ENCODE peak calls at places on chromosomes 6 and 20, in six cellular contexts. L is nephron progenitor cell; G is psoas muscle; X is osteocyte; M is activated CD8-positive, alpha-beta T cell treated with anti-CD3 and anti-CD28 coated beads for 36 hours; I is HFFc6. F is an unnamed sample.

GRCh38 chr6:132504757-132505156 is 8.2 kb downstream of the STX7 start:
- DNase-seq in L (no peak), G (no peak), X (no peak), M (no peak), I (no peak), F (no peak)

GRCh38 chr6:148999921-149000589 is 253.2 kb downstream of the UST start:
- DNase-seq in L (no peak), G (peak), X (no peak), M (peak), I (peak), F (no peak)

GRCh38 chr6:56677559-56677958 is 34.9 kb upstream of the DST start:
- DNase-seq in L (no peak), G (no peak), X (no peak), M (no peak), I (peak), F (no peak)

GRCh38 chr6:30061766-30062458 is 847 bp downstream of the POLR1H start:
- DNase-seq in L (peak), G (no peak), X (no peak), M (peak), I (no peak), F (no peak)

GRCh38 chr6:292506-293184 is 358 bp downstream of the DUSP22 start:
- DNase-seq in L (peak), G (peak), X (no peak), M (peak), I (peak), F (peak)

GRCh38 chr6:109455161-109455501 is 441 bp downstream of the MICAL1 start:
- DNase-seq in L (peak), G (no peak), X (no peak), M (peak), I (no peak), F (peak)

GRCh38 chr6:38997128-38997761 is 51.3 kb upstream of the GLP1R start:
- DNase-seq in L (peak), G (no peak), X (no peak), M (peak), I (no peak), F (peak)

GRCh38 chr6:35089935-35090505 is 51.1 kb downstream of the TCP11 start:
- DNase-seq in L (no peak), G (no peak), X (peak), M (peak), I (peak), F (peak)

GRCh38 chr6:80217799-80218198 is 111.3 kb downstream of the BCKDHB start:
- DNase-seq in L (no peak), G (no peak), X (no peak), M (no peak), I (no peak), F (no peak)

GRCh38 chr20:47645632-47646031 is 139.6 kb downstream of the SULF2 start:
- DNase-seq in L (no peak), G (no peak), X (no peak), M (no peak), I (no peak), F (no peak)

GRCh38 chr6:169958510-169958909 is 207.1 kb downstream of the ERMARD start:
- DNase-seq in L (no peak), G (no peak), X (no peak), M (no peak), I (no peak), F (no peak)

GRCh38 chr6:169960003-169960344 is 208.6 kb downstream of the ERMARD start:
- DNase-seq in L (no peak), G (no peak), X (peak), M (no peak), I (no peak), F (no peak)

GRCh38 chr6:169960531-169960890 is 209.1 kb downstream of the ERMARD start:
- DNase-seq in L (no peak), G (no peak), X (peak), M (no peak), I (no peak), F (no peak)

GRCh38 chr6:169960891-169961611 is 209.6 kb downstream of the ERMARD start:
- DNase-seq in L (no peak), G (no peak), X (peak), M (no peak), I (no peak), F (no peak)

DNA sequence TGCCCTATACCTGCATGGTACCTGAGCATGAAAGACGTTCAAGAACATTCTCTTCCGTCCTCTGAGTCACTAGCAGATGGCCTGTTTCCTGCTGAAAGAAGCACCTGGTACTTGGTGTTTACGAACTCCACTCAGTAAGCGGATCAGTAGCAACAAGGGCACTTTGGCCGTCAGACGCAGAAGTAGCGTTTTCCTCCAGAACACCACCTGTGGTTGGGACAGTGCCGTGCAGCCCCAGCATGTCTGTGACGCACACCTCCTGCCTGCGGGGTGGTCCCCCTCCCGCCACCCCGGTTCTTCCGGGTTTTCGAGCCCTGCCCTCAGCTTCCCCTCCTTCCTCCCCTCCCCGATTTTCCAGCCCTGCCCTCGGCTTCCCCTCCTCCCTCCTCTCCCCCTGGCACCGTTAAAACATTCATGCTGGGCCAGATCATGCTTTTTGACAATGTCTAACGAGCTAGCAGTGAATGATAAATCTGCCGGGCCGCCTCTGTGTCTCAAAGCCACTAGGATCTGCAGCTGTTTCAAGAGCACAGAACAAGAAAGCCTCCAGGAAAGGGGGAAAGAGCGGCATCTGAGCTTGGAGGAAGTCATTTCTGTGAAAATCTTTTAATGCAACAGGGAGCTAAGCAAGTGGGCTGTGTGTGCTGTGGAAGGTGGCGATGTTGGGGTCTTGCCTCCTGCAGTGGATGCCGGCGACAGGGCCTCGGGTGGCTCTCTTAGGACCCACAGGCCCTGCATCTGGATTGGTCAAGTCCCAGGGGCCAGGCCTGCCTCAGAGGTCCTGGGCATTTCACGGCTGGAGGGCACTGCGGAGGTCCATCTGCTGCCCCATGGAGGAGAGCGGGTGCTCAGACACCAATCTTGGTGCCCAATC is 207.9 kb downstream of the ERMARD start:
- DNase-seq in L (no peak), G (no peak), X (peak), M (peak), I (no peak), F (no peak)
- TF ChIP-seq CTCF in L (no peak), G (no peak), X (no peak), M (no peak), I (no peak), F (no peak)

DNA sequence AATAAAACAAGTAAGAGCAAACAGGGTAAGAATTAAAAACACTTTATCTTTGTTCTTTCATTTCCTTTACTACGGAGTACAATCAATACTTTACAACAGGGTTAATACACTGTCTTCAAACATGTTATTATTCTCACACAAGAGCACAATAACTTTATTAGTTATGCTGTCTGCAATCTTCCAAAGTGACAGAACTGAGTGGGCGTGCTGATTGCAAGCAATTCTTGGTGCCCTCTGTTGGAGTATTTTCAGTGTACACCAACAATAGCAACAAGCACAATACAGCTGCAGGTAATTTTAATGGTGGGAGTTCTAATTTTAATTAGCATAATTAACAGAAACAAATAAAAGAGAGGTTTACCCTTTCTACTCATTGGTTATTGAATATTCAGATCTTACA is 33.9 kb upstream of the PTPRK start:
- DNase-seq in L (no peak), G (no peak), X (no peak), M (no peak), I (no peak), F (no peak)
- TF ChIP-seq CTCF in L (no peak), G (peak), X (peak), M (no peak), I (peak), F (no peak)

GRCh38 chr6:41334482-41335023 is 855 bp upstream of the NCR2 start:
- DNase-seq in L (no peak), G (no peak), X (no peak), M (peak), I (no peak), F (no peak)
- TF ChIP-seq CTCF in L (peak), G (no peak), X (peak), M (peak), I (peak), F (peak)

GRCh38 chr20:59645761-59646171 is 41.4 kb downstream of the PHACTR3 start:
- DNase-seq in L (no peak), G (no peak), X (peak), M (no peak), I (no peak), F (no peak)
- TF ChIP-seq CTCF in L (no peak), G (no peak), X (no peak), M (no peak), I (no peak), F (peak)

DNA sequence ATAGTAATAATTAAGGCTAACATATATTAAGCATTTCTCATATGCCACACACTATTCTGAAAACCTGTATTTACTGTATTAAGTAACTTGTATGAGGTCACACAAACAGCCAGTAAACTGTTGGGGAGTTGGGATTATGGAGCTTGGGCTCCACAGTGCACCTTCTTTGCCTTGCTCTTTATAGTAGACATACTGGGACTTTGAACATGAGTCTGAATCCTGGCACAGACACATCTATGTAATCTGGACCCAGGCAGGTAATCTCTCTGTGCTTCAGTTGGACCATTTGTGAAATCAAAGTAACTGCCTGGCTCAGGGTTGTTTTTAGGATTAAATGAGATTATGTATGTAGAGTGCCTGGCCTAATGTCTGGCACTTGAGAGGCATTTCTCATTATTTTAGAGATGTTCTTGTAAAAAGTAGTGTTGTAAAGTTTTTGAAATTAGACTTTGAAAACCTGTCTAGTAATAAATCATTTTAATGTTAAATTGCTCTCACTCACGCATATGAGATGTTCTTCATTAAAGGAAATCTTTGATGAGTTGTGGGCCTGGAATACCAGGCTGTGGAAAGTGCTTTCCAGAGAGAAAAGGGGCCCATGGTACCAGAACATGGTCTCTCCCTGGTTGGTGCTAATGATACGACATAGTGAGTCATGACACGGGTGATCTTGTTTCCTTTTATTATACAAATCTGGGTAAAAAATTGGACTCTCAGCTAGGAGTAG is 34.3 kb downstream of the LRRC1 start:
- DNase-seq in L (no peak), G (no peak), X (no peak), M (no peak), I (no peak), F (no peak)
- TF ChIP-seq CTCF in L (no peak), G (no peak), X (no peak), M (no peak), I (no peak), F (no peak)

F was measured in GM13977.